ENCODE peak calls at places on chromosome 4, in five cellular contexts. One of them, this sample, is unnamed.

GRCh38 chr4:1204828-1205591 is 32.6 kb upstream of the SPON2 start:
- DNase-seq in neural progenitor cell: no peak
- DNase-seq in mammary epithelial cell: no peak
- DNase-seq in Peyer's patch: peak
- DNase-seq in CD8-positive, alpha-beta T cell: no peak
- DNase-seq in this sample: no peak

GRCh38 chr4:174136013-174136412 is 147.5 kb downstream of the FBXO8 start:
- DNase-seq in neural progenitor cell: peak
- DNase-seq in mammary epithelial cell: no peak
- DNase-seq in CD8-positive, alpha-beta T cell: no peak
- DNase-seq in Peyer's patch: no peak
- DNase-seq in this sample: no peak

GRCh38 chr4:157521916-157522315 is 301.4 kb downstream of the GRIA2 start:
- DNase-seq in CD8-positive, alpha-beta T cell: no peak
- DNase-seq in neural progenitor cell: no peak
- DNase-seq in Peyer's patch: no peak
- DNase-seq in mammary epithelial cell: peak
- DNase-seq in this sample: no peak

GRCh38 chr4:105909699-105910340 is 14.5 kb downstream of the NPNT start:
- DNase-seq in Peyer's patch: no peak
- DNase-seq in neural progenitor cell: no peak
- DNase-seq in CD8-positive, alpha-beta T cell: no peak
- DNase-seq in mammary epithelial cell: peak
- DNase-seq in this sample: no peak

GRCh38 chr4:6992728-6993655 is 50.2 kb upstream of the TADA2B start:
- DNase-seq in mammary epithelial cell: peak
- DNase-seq in CD8-positive, alpha-beta T cell: no peak
- DNase-seq in neural progenitor cell: no peak
- DNase-seq in Peyer's patch: no peak
- DNase-seq in this sample: no peak

GRCh38 chr4:20395160-20395773 is 143.6 kb downstream of the SLIT2 start:
- DNase-seq in mammary epithelial cell: peak
- DNase-seq in neural progenitor cell: peak
- DNase-seq in Peyer's patch: no peak
- DNase-seq in CD8-positive, alpha-beta T cell: no peak
- DNase-seq in this sample: no peak

GRCh38 chr4:174631901-174632758 is 109.8 kb upstream of the HPGD start:
- DNase-seq in mammary epithelial cell: peak
- DNase-seq in CD8-positive, alpha-beta T cell: no peak
- DNase-seq in neural progenitor cell: peak
- DNase-seq in Peyer's patch: no peak
- DNase-seq in this sample: no peak

GRCh38 chr4:82136161-82136801 is 237.5 kb downstream of the HNRNPD start:
- DNase-seq in Peyer's patch: no peak
- DNase-seq in mammary epithelial cell: no peak
- DNase-seq in neural progenitor cell: no peak
- DNase-seq in CD8-positive, alpha-beta T cell: no peak
- DNase-seq in this sample: no peak

GRCh38 chr4:179110816-179111215 is 1668.6 kb upstream of the AGA start:
- DNase-seq in neural progenitor cell: no peak
- DNase-seq in CD8-positive, alpha-beta T cell: no peak
- DNase-seq in Peyer's patch: no peak
- DNase-seq in mammary epithelial cell: no peak
- DNase-seq in this sample: no peak

GRCh38 chr4:147361726-147362125 is 119.2 kb upstream of the EDNRA start:
- DNase-seq in CD8-positive, alpha-beta T cell: no peak
- DNase-seq in neural progenitor cell: no peak
- DNase-seq in mammary epithelial cell: peak
- DNase-seq in Peyer's patch: no peak
- DNase-seq in this sample: no peak

GRCh38 chr4:123555500-123556273 is 159.1 kb downstream of the SPRY1 start:
- DNase-seq in CD8-positive, alpha-beta T cell: no peak
- DNase-seq in neural progenitor cell: no peak
- DNase-seq in Peyer's patch: peak
- DNase-seq in mammary epithelial cell: peak
- DNase-seq in this sample: no peak

GRCh38 chr4:986949-987688 is at the start of gene IDUA:
- DNase-seq in CD8-positive, alpha-beta T cell: peak
- DNase-seq in neural progenitor cell: peak
- DNase-seq in Peyer's patch: peak
- DNase-seq in mammary epithelial cell: peak
- DNase-seq in this sample: peak

GRCh38 chr4:113436360-113436759 is 325.2 kb downstream of the CAMK2D start:
- DNase-seq in Peyer's patch: no peak
- DNase-seq in neural progenitor cell: no peak
- DNase-seq in CD8-positive, alpha-beta T cell: no peak
- DNase-seq in mammary epithelial cell: peak
- DNase-seq in this sample: no peak

DNA sequence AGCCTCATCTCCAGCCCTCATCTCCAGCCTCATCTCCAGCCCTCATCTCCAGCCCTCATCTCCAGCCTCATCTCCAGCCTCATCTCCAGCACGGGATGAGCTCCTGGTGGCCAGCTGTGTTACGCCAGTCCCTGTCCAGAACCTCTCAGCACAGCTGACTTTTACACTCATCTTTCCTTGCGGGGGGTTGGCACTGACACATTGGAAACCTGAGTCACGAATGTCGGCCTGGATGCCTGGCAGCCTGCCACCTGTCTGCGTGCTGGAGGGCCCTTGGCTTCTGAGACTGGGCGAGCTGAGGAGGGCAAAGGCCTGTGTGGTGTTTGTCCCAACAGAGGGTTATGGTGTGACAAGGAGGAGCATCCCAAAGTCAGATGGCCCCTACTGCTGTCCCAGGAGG is 66.1 kb upstream of the HGFAC start:
- DNase-seq in mammary epithelial cell: peak
- DNase-seq in neural progenitor cell: no peak
- DNase-seq in CD8-positive, alpha-beta T cell: no peak
- DNase-seq in Peyer's patch: no peak
- DNase-seq in this sample: no peak
- H3K27ac ChIP-seq in mammary epithelial cell: no peak
- H3K27ac ChIP-seq in neural progenitor cell: no peak
- H3K27ac ChIP-seq in CD8-positive, alpha-beta T cell: no peak
- H3K27ac ChIP-seq in Peyer's patch: no peak
- H3K27ac ChIP-seq in this sample: no peak

DNA sequence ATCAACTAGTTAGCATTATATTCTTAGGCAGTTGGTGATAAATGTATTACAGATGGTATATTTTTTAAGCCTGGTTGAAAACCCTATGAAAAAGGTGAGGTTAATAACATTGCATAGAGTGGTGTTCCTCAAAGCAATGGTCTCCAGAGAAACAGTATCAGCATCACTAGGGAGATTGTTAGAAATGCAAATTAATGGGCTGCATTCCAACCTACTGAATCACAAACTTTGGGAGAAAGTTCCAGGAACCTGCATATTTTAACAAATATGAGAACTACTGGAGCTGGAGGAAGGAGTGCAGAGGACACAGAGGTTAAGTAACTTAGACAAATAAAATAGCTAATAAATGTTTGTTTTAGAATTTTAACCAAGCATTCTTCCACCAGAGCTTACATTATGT is 166.9 kb upstream of the PCDH10 start:
- DNase-seq in Peyer's patch: no peak
- DNase-seq in mammary epithelial cell: no peak
- DNase-seq in CD8-positive, alpha-beta T cell: no peak
- DNase-seq in neural progenitor cell: no peak
- DNase-seq in this sample: no peak
- TF ChIP-seq CTCF in Peyer's patch: no peak
- TF ChIP-seq CTCF in mammary epithelial cell: no peak
- TF ChIP-seq CTCF in CD8-positive, alpha-beta T cell: no peak
- TF ChIP-seq CTCF in neural progenitor cell: no peak
- TF ChIP-seq CTCF in this sample: no peak

GRCh38 chr4:169658196-169658595 is 37.8 kb downstream of the CLCN3 start:
- DNase-seq in mammary epithelial cell: peak
- DNase-seq in neural progenitor cell: no peak
- DNase-seq in CD8-positive, alpha-beta T cell: no peak
- DNase-seq in Peyer's patch: no peak
- DNase-seq in this sample: no peak

GRCh38 chr4:169662226-169662625 is 41.8 kb downstream of the CLCN3 start:
- DNase-seq in Peyer's patch: no peak
- DNase-seq in CD8-positive, alpha-beta T cell: no peak
- DNase-seq in mammary epithelial cell: no peak
- DNase-seq in neural progenitor cell: no peak
- DNase-seq in this sample: no peak

GRCh38 chr4:169658970-169659735 is 38.8 kb downstream of the CLCN3 start:
- DNase-seq in Peyer's patch: no peak
- DNase-seq in CD8-positive, alpha-beta T cell: no peak
- DNase-seq in mammary epithelial cell: peak
- DNase-seq in neural progenitor cell: peak
- DNase-seq in this sample: no peak

GRCh38 chr4:169660929-169661328 is 40.6 kb downstream of the CLCN3 start:
- DNase-seq in CD8-positive, alpha-beta T cell: no peak
- DNase-seq in neural progenitor cell: no peak
- DNase-seq in mammary epithelial cell: no peak
- DNase-seq in Peyer's patch: no peak
- DNase-seq in this sample: no peak

GRCh38 chr4:169659736-169660670 is 39.6 kb downstream of the CLCN3 start:
- DNase-seq in neural progenitor cell: peak
- DNase-seq in CD8-positive, alpha-beta T cell: peak
- DNase-seq in Peyer's patch: no peak
- DNase-seq in mammary epithelial cell: peak
- DNase-seq in this sample: peak
- H3K27ac ChIP-seq in neural progenitor cell: peak
- H3K27ac ChIP-seq in CD8-positive, alpha-beta T cell: peak
- H3K27ac ChIP-seq in Peyer's patch: peak
- H3K27ac ChIP-seq in mammary epithelial cell: peak
- H3K27ac ChIP-seq in this sample: peak

DNA sequence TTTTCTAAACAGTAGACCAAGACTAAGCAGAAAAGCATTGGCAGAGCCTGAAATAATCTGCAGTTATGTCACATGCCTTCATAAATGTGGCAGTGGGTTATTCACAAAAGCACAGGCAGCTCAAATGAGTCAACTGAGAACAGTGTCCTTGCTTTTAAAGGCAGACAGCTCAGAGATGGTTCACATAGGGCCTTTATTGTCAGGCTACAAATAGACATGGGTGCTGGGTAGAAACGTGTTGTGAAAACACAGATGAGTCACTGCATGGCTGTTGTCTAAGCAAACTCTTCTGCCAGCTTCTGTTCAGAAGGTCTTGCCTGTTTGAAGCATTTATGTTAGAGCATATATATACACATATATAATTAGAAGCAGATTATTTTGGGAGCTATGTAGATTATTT is 118.0 kb downstream of the SLC4A4 start:
- DNase-seq in CD8-positive, alpha-beta T cell: no peak
- DNase-seq in mammary epithelial cell: peak
- DNase-seq in neural progenitor cell: no peak
- DNase-seq in Peyer's patch: no peak
- DNase-seq in this sample: no peak
- TF ChIP-seq CTCF in CD8-positive, alpha-beta T cell: no peak
- TF ChIP-seq CTCF in mammary epithelial cell: no peak
- TF ChIP-seq CTCF in neural progenitor cell: no peak
- TF ChIP-seq CTCF in Peyer's patch: no peak
- TF ChIP-seq CTCF in this sample: no peak

GRCh38 chr4:3257691-3258482 is 8.9 kb downstream of the MSANTD1 start:
- DNase-seq in mammary epithelial cell: peak
- DNase-seq in CD8-positive, alpha-beta T cell: no peak
- DNase-seq in Peyer's patch: peak
- DNase-seq in neural progenitor cell: peak
- DNase-seq in this sample: peak
- H3K27ac ChIP-seq in mammary epithelial cell: no peak
- H3K27ac ChIP-seq in CD8-positive, alpha-beta T cell: no peak
- H3K27ac ChIP-seq in Peyer's patch: no peak
- H3K27ac ChIP-seq in neural progenitor cell: no peak
- H3K27ac ChIP-seq in this sample: no peak

GRCh38 chr4:97952763-97953162 is 190.5 kb downstream of the STPG2 start:
- DNase-seq in mammary epithelial cell: no peak
- DNase-seq in Peyer's patch: no peak
- DNase-seq in CD8-positive, alpha-beta T cell: no peak
- DNase-seq in neural progenitor cell: no peak
- DNase-seq in this sample: no peak
- TF ChIP-seq CTCF in mammary epithelial cell: no peak
- TF ChIP-seq CTCF in Peyer's patch: no peak
- TF ChIP-seq CTCF in CD8-positive, alpha-beta T cell: no peak
- TF ChIP-seq CTCF in neural progenitor cell: no peak
- TF ChIP-seq CTCF in this sample: no peak

GRCh38 chr4:153787156-153787555 is 1.7 kb downstream of the SFRP2 start:
- DNase-seq in Peyer's patch: no peak
- DNase-seq in CD8-positive, alpha-beta T cell: no peak
- DNase-seq in mammary epithelial cell: no peak
- DNase-seq in neural progenitor cell: peak
- DNase-seq in this sample: no peak
- H3K27ac ChIP-seq in Peyer's patch: no peak
- H3K27ac ChIP-seq in CD8-positive, alpha-beta T cell: no peak
- H3K27ac ChIP-seq in mammary epithelial cell: no peak
- H3K27ac ChIP-seq in neural progenitor cell: peak
- H3K27ac ChIP-seq in this sample: no peak

DNA sequence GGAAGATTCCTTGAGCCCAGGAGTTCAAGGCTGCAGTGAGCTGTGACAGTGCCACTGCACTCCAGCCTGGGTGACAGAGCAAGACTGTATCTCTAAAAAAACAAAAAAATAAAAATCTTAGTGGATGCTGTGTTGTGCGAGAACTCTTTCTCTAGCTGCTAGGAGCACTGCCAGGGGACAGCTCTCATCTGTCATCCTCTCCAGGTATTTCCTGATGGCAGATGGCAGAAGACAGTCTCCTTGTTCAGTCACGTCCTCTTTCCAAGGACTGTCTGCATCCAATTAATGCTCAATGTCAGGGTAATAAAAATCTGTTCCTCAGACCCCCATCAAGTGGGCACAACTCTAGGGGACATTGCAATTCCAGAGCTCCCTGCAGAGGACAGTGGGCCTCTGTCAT is 29.2 kb downstream of the PPM1K start:
- DNase-seq in neural progenitor cell: no peak
- DNase-seq in CD8-positive, alpha-beta T cell: no peak
- DNase-seq in mammary epithelial cell: no peak
- DNase-seq in Peyer's patch: no peak
- DNase-seq in this sample: no peak
- TF ChIP-seq CTCF in neural progenitor cell: no peak
- TF ChIP-seq CTCF in CD8-positive, alpha-beta T cell: no peak
- TF ChIP-seq CTCF in mammary epithelial cell: no peak
- TF ChIP-seq CTCF in Peyer's patch: no peak
- TF ChIP-seq CTCF in this sample: no peak

GRCh38 chr4:94451051-94451404 is 714 bp upstream of the PDLIM5 start:
- DNase-seq in neural progenitor cell: no peak
- DNase-seq in mammary epithelial cell: no peak
- DNase-seq in CD8-positive, alpha-beta T cell: no peak
- DNase-seq in Peyer's patch: no peak
- DNase-seq in this sample: no peak

GRCh38 chr4:94446386-94446785 is 5.4 kb upstream of the PDLIM5 start:
- DNase-seq in Peyer's patch: no peak
- DNase-seq in mammary epithelial cell: peak
- DNase-seq in CD8-positive, alpha-beta T cell: no peak
- DNase-seq in neural progenitor cell: no peak
- DNase-seq in this sample: no peak

GRCh38 chr4:94444771-94445170 is 7.0 kb upstream of the PDLIM5 start:
- DNase-seq in Peyer's patch: no peak
- DNase-seq in neural progenitor cell: no peak
- DNase-seq in CD8-positive, alpha-beta T cell: no peak
- DNase-seq in mammary epithelial cell: no peak
- DNase-seq in this sample: no peak

GRCh38 chr4:94448815-94449375 is 2.8 kb upstream of the PDLIM5 start:
- DNase-seq in mammary epithelial cell: no peak
- DNase-seq in Peyer's patch: no peak
- DNase-seq in CD8-positive, alpha-beta T cell: no peak
- DNase-seq in neural progenitor cell: no peak
- DNase-seq in this sample: no peak

GRCh38 chr4:94447754-94448411 is 3.9 kb upstream of the PDLIM5 start:
- DNase-seq in mammary epithelial cell: peak
- DNase-seq in Peyer's patch: no peak
- DNase-seq in CD8-positive, alpha-beta T cell: no peak
- DNase-seq in neural progenitor cell: no peak
- DNase-seq in this sample: no peak
- H3K27ac ChIP-seq in mammary epithelial cell: peak
- H3K27ac ChIP-seq in Peyer's patch: peak
- H3K27ac ChIP-seq in CD8-positive, alpha-beta T cell: no peak
- H3K27ac ChIP-seq in neural progenitor cell: no peak
- H3K27ac ChIP-seq in this sample: no peak

GRCh38 chr4:84583871-84584373 is 995 bp downstream of the CDS1 start:
- DNase-seq in mammary epithelial cell: no peak
- DNase-seq in Peyer's patch: no peak
- DNase-seq in CD8-positive, alpha-beta T cell: no peak
- DNase-seq in neural progenitor cell: no peak
- DNase-seq in this sample: no peak
- TF ChIP-seq CTCF in mammary epithelial cell: no peak
- TF ChIP-seq CTCF in Peyer's patch: peak
- TF ChIP-seq CTCF in CD8-positive, alpha-beta T cell: peak
- TF ChIP-seq CTCF in neural progenitor cell: peak
- TF ChIP-seq CTCF in this sample: peak

This sample was measured in CD4-positive, alpha-beta T cell.